ENCODE peak calls at places on chromosomes 16 and 17, in seven cellular contexts. One of them, this sample, is unnamed.

GRCh38 chr16:64351116-64351515 is 770.7 kb downstream of the CDH11 start:
- DNase-seq in activated gamma-delta T cell: no peak
- DNase-seq in astrocyte of the spinal cord: no peak
- DNase-seq in NCI-H1092: no peak
- DNase-seq in adrenal gland: no peak
- DNase-seq in NCI-H1105: no peak
- DNase-seq in HFF-Myc: no peak
- DNase-seq in this sample: no peak

GRCh38 chr17:6172642-6173330 is 102.6 kb downstream of the WSCD1 start:
- DNase-seq in astrocyte of the spinal cord: no peak
- DNase-seq in NCI-H1105: no peak
- DNase-seq in HFF-Myc: no peak
- DNase-seq in NCI-H1092: no peak
- DNase-seq in activated gamma-delta T cell: no peak
- DNase-seq in adrenal gland: no peak
- DNase-seq in this sample: no peak

GRCh38 chr16:89892635-89893034 is 19.2 kb downstream of the TCF25 start:
- DNase-seq in adrenal gland: no peak
- DNase-seq in astrocyte of the spinal cord: no peak
- DNase-seq in NCI-H1105: no peak
- DNase-seq in HFF-Myc: no peak
- DNase-seq in NCI-H1092: no peak
- DNase-seq in activated gamma-delta T cell: no peak
- DNase-seq in this sample: no peak

GRCh38 chr17:15262291-15263205 is 2.6 kb downstream of the PMP22 start:
- DNase-seq in HFF-Myc: peak
- DNase-seq in adrenal gland: peak
- DNase-seq in NCI-H1092: no peak
- DNase-seq in astrocyte of the spinal cord: peak
- DNase-seq in NCI-H1105: peak
- DNase-seq in activated gamma-delta T cell: no peak
- DNase-seq in this sample: peak

GRCh38 chr17:10792156-10792555 is 11.7 kb downstream of the TMEM238L start:
- DNase-seq in activated gamma-delta T cell: no peak
- DNase-seq in adrenal gland: no peak
- DNase-seq in HFF-Myc: no peak
- DNase-seq in NCI-H1092: no peak
- DNase-seq in astrocyte of the spinal cord: no peak
- DNase-seq in NCI-H1105: no peak
- DNase-seq in this sample: no peak

GRCh38 chr17:1647802-1648581 is 1.7 kb downstream of the RILP start:
- DNase-seq in astrocyte of the spinal cord: no peak
- DNase-seq in adrenal gland: no peak
- DNase-seq in HFF-Myc: no peak
- DNase-seq in NCI-H1105: no peak
- DNase-seq in NCI-H1092: no peak
- DNase-seq in activated gamma-delta T cell: no peak
- DNase-seq in this sample: peak

GRCh38 chr17:78532922-78533640 is 44.1 kb downstream of the DNAH17 start:
- DNase-seq in activated gamma-delta T cell: no peak
- DNase-seq in adrenal gland: peak
- DNase-seq in NCI-H1105: no peak
- DNase-seq in NCI-H1092: no peak
- DNase-seq in HFF-Myc: no peak
- DNase-seq in astrocyte of the spinal cord: peak
- DNase-seq in this sample: no peak

GRCh38 chr17:68700391-68700790 is 99.2 kb upstream of the FAM20A start:
- DNase-seq in activated gamma-delta T cell: no peak
- DNase-seq in adrenal gland: no peak
- DNase-seq in astrocyte of the spinal cord: no peak
- DNase-seq in NCI-H1105: no peak
- DNase-seq in NCI-H1092: no peak
- DNase-seq in HFF-Myc: no peak
- DNase-seq in this sample: no peak

GRCh38 chr17:7685533-7686220 is 1.6 kb downstream of the TP53 start:
- DNase-seq in activated gamma-delta T cell: peak
- DNase-seq in NCI-H1105: peak
- DNase-seq in NCI-H1092: peak
- DNase-seq in HFF-Myc: peak
- DNase-seq in astrocyte of the spinal cord: peak
- DNase-seq in adrenal gland: peak
- DNase-seq in this sample: peak

GRCh38 chr16:12455287-12455798 is 348.3 kb downstream of the CPPED1 start:
- DNase-seq in activated gamma-delta T cell: no peak
- DNase-seq in NCI-H1105: peak
- DNase-seq in NCI-H1092: peak
- DNase-seq in astrocyte of the spinal cord: peak
- DNase-seq in HFF-Myc: no peak
- DNase-seq in adrenal gland: peak
- DNase-seq in this sample: peak

GRCh38 chr17:2955931-2956582 is 107.3 kb downstream of the OR1D5 start:
- DNase-seq in astrocyte of the spinal cord: no peak
- DNase-seq in NCI-H1092: no peak
- DNase-seq in adrenal gland: no peak
- DNase-seq in HFF-Myc: no peak
- DNase-seq in NCI-H1105: no peak
- DNase-seq in activated gamma-delta T cell: no peak
- DNase-seq in this sample: no peak

GRCh38 chr17:78718575-78719209 is 63.4 kb downstream of the CYTH1 start:
- DNase-seq in HFF-Myc: no peak
- DNase-seq in NCI-H1105: no peak
- DNase-seq in NCI-H1092: no peak
- DNase-seq in activated gamma-delta T cell: no peak
- DNase-seq in adrenal gland: no peak
- DNase-seq in astrocyte of the spinal cord: no peak
- DNase-seq in this sample: no peak

GRCh38 chr16:87851141-87851587 is 18.1 kb downstream of the SLC7A5 start:
- DNase-seq in astrocyte of the spinal cord: no peak
- DNase-seq in adrenal gland: no peak
- DNase-seq in NCI-H1105: no peak
- DNase-seq in HFF-Myc: no peak
- DNase-seq in activated gamma-delta T cell: no peak
- DNase-seq in NCI-H1092: no peak
- DNase-seq in this sample: no peak

GRCh38 chr16:72875291-72876036 is 172.5 kb downstream of the ZFHX3 start:
- DNase-seq in activated gamma-delta T cell: no peak
- DNase-seq in NCI-H1105: no peak
- DNase-seq in adrenal gland: no peak
- DNase-seq in astrocyte of the spinal cord: no peak
- DNase-seq in NCI-H1092: no peak
- DNase-seq in HFF-Myc: no peak
- DNase-seq in this sample: no peak

GRCh38 chr16:12551530-12551929 is 252.2 kb downstream of the CPPED1 start:
- DNase-seq in HFF-Myc: no peak
- DNase-seq in NCI-H1092: no peak
- DNase-seq in astrocyte of the spinal cord: no peak
- DNase-seq in activated gamma-delta T cell: no peak
- DNase-seq in adrenal gland: no peak
- DNase-seq in NCI-H1105: no peak
- DNase-seq in this sample: no peak

GRCh38 chr16:26795184-26795583 is 271.5 kb upstream of the C16orf82 start:
- DNase-seq in HFF-Myc: no peak
- DNase-seq in NCI-H1092: no peak
- DNase-seq in activated gamma-delta T cell: no peak
- DNase-seq in NCI-H1105: no peak
- DNase-seq in astrocyte of the spinal cord: no peak
- DNase-seq in adrenal gland: no peak
- DNase-seq in this sample: peak

GRCh38 chr16:58205276-58206036 is 7.5 kb upstream of the CSNK2A2 start:
- DNase-seq in activated gamma-delta T cell: no peak
- DNase-seq in HFF-Myc: no peak
- DNase-seq in NCI-H1105: no peak
- DNase-seq in astrocyte of the spinal cord: no peak
- DNase-seq in NCI-H1092: no peak
- DNase-seq in adrenal gland: no peak
- DNase-seq in this sample: no peak

GRCh38 chr17:17367931-17368330 is 64.8 kb downstream of the NT5M start:
- DNase-seq in NCI-H1092: no peak
- DNase-seq in NCI-H1105: no peak
- DNase-seq in adrenal gland: no peak
- DNase-seq in activated gamma-delta T cell: no peak
- DNase-seq in HFF-Myc: no peak
- DNase-seq in astrocyte of the spinal cord: no peak
- DNase-seq in this sample: no peak

GRCh38 chr17:71765437-71765836 is 355.4 kb upstream of the SOX9 start:
- DNase-seq in HFF-Myc: no peak
- DNase-seq in astrocyte of the spinal cord: peak
- DNase-seq in NCI-H1092: no peak
- DNase-seq in adrenal gland: no peak
- DNase-seq in NCI-H1105: no peak
- DNase-seq in activated gamma-delta T cell: no peak
- DNase-seq in this sample: no peak

GRCh38 chr17:43094129-43094834 is 30.9 kb downstream of the BRCA1 start:
- DNase-seq in astrocyte of the spinal cord: peak
- DNase-seq in NCI-H1105: no peak
- DNase-seq in HFF-Myc: no peak
- DNase-seq in activated gamma-delta T cell: no peak
- DNase-seq in adrenal gland: no peak
- DNase-seq in NCI-H1092: no peak
- DNase-seq in this sample: no peak

GRCh38 chr16:22189473-22190168 is 16.5 kb upstream of the EEF2K start:
- DNase-seq in adrenal gland: peak
- DNase-seq in NCI-H1092: no peak
- DNase-seq in HFF-Myc: no peak
- DNase-seq in astrocyte of the spinal cord: peak
- DNase-seq in NCI-H1105: no peak
- DNase-seq in activated gamma-delta T cell: peak
- DNase-seq in this sample: no peak

GRCh38 chr17:29567362-29568330 is 809 bp upstream of the ABHD15 start:
- DNase-seq in astrocyte of the spinal cord: peak
- DNase-seq in NCI-H1105: peak
- DNase-seq in activated gamma-delta T cell: peak
- DNase-seq in adrenal gland: peak
- DNase-seq in HFF-Myc: no peak
- DNase-seq in NCI-H1092: peak
- DNase-seq in this sample: peak

GRCh38 chr17:48153711-48154642 is 46.4 kb downstream of the SNX11 start:
- DNase-seq in adrenal gland: peak
- DNase-seq in astrocyte of the spinal cord: peak
- DNase-seq in activated gamma-delta T cell: no peak
- DNase-seq in NCI-H1092: peak
- DNase-seq in HFF-Myc: no peak
- DNase-seq in NCI-H1105: peak
- DNase-seq in this sample: no peak

GRCh38 chr17:38605852-38606645 is at the start of gene SRCIN1:
- DNase-seq in HFF-Myc: no peak
- DNase-seq in adrenal gland: peak
- DNase-seq in astrocyte of the spinal cord: no peak
- DNase-seq in NCI-H1092: peak
- DNase-seq in activated gamma-delta T cell: peak
- DNase-seq in NCI-H1105: peak
- DNase-seq in this sample: peak

GRCh38 chr16:19113577-19114358 is at the start of gene ITPRIPL2:
- DNase-seq in NCI-H1092: no peak
- DNase-seq in adrenal gland: peak
- DNase-seq in astrocyte of the spinal cord: peak
- DNase-seq in activated gamma-delta T cell: no peak
- DNase-seq in HFF-Myc: peak
- DNase-seq in NCI-H1105: peak
- DNase-seq in this sample: peak

This sample was measured in hippocampal formation.